ENCODE peak calls at places on chromosomes 3 and 15, in eight cellular contexts. One of them, this sample, is unnamed.

GRCh38 chr3:46736006-46736872 is 18.6 kb upstream of the PRSS50 start:
- DNase-seq in K562: no peak
- DNase-seq in breast epithelium: no peak
- DNase-seq in GM23338: no peak
- DNase-seq in HCT116: no peak
- DNase-seq in transverse colon: no peak
- DNase-seq in SK-N-SH: no peak
- DNase-seq in GM12891: no peak
- DNase-seq in this sample: no peak

GRCh38 chr15:45943255-45943654 is 308.4 kb downstream of the SQOR start:
- DNase-seq in K562: no peak
- DNase-seq in breast epithelium: no peak
- DNase-seq in GM23338: no peak
- DNase-seq in HCT116: no peak
- DNase-seq in transverse colon: no peak
- DNase-seq in SK-N-SH: no peak
- DNase-seq in GM12891: no peak
- DNase-seq in this sample: no peak

GRCh38 chr3:187798531-187799520 is 53.6 kb upstream of the BCL6 start:
- DNase-seq in K562: no peak
- DNase-seq in breast epithelium: no peak
- DNase-seq in GM23338: no peak
- DNase-seq in HCT116: no peak
- DNase-seq in transverse colon: no peak
- DNase-seq in SK-N-SH: no peak
- DNase-seq in GM12891: no peak
- DNase-seq in this sample: no peak

GRCh38 chr3:187211532-187212274 is 14.4 kb downstream of the RTP1 start:
- DNase-seq in K562: no peak
- DNase-seq in breast epithelium: peak
- DNase-seq in GM23338: no peak
- DNase-seq in HCT116: no peak
- DNase-seq in transverse colon: no peak
- DNase-seq in SK-N-SH: no peak
- DNase-seq in GM12891: no peak
- DNase-seq in this sample: no peak

GRCh38 chr15:58329781-58330467 is 101.9 kb upstream of the LIPC start:
- DNase-seq in K562: no peak
- DNase-seq in breast epithelium: peak
- DNase-seq in GM23338: no peak
- DNase-seq in HCT116: no peak
- DNase-seq in transverse colon: peak
- DNase-seq in SK-N-SH: no peak
- DNase-seq in GM12891: no peak
- DNase-seq in this sample: peak

GRCh38 chr3:107508331-107508730 is 14.4 kb upstream of the BBX start:
- DNase-seq in K562: no peak
- DNase-seq in breast epithelium: no peak
- DNase-seq in GM23338: no peak
- DNase-seq in HCT116: no peak
- DNase-seq in transverse colon: no peak
- DNase-seq in SK-N-SH: no peak
- DNase-seq in GM12891: no peak
- DNase-seq in this sample: no peak

GRCh38 chr3:149376728-149377407 is 581 bp downstream of the TM4SF1 start:
- DNase-seq in K562: no peak
- DNase-seq in breast epithelium: no peak
- DNase-seq in GM23338: no peak
- DNase-seq in HCT116: no peak
- DNase-seq in transverse colon: no peak
- DNase-seq in SK-N-SH: no peak
- DNase-seq in GM12891: no peak
- DNase-seq in this sample: no peak

GRCh38 chr3:72062017-72062416 is 277.1 kb upstream of the PROK2 start:
- DNase-seq in K562: no peak
- DNase-seq in breast epithelium: no peak
- DNase-seq in GM23338: no peak
- DNase-seq in HCT116: no peak
- DNase-seq in transverse colon: no peak
- DNase-seq in SK-N-SH: no peak
- DNase-seq in GM12891: no peak
- DNase-seq in this sample: no peak

GRCh38 chr3:177050466-177051237 is 146.6 kb downstream of the TBL1XR1 start:
- DNase-seq in K562: peak
- DNase-seq in breast epithelium: no peak
- DNase-seq in GM23338: peak
- DNase-seq in HCT116: peak
- DNase-seq in transverse colon: no peak
- DNase-seq in SK-N-SH: peak
- DNase-seq in GM12891: no peak
- DNase-seq in this sample: no peak

GRCh38 chr3:29764603-29765254 is 483.9 kb downstream of the RBMS3 start:
- DNase-seq in K562: no peak
- DNase-seq in breast epithelium: no peak
- DNase-seq in GM23338: no peak
- DNase-seq in HCT116: peak
- DNase-seq in transverse colon: no peak
- DNase-seq in SK-N-SH: no peak
- DNase-seq in GM12891: no peak
- DNase-seq in this sample: peak

GRCh38 chr3:24368605-24369004 is 126.0 kb downstream of the THRB start:
- DNase-seq in K562: no peak
- DNase-seq in breast epithelium: no peak
- DNase-seq in GM23338: no peak
- DNase-seq in HCT116: no peak
- DNase-seq in transverse colon: no peak
- DNase-seq in SK-N-SH: no peak
- DNase-seq in GM12891: no peak
- DNase-seq in this sample: no peak

GRCh38 chr3:81419196-81419595 is 342.2 kb downstream of the GBE1 start:
- DNase-seq in K562: no peak
- DNase-seq in breast epithelium: no peak
- DNase-seq in GM23338: peak
- DNase-seq in HCT116: no peak
- DNase-seq in transverse colon: no peak
- DNase-seq in SK-N-SH: peak
- DNase-seq in GM12891: no peak
- DNase-seq in this sample: no peak

GRCh38 chr3:46089237-46090011 is 62.1 kb upstream of the XCR1 start:
- DNase-seq in K562: no peak
- DNase-seq in breast epithelium: no peak
- DNase-seq in GM23338: no peak
- DNase-seq in HCT116: no peak
- DNase-seq in transverse colon: peak
- DNase-seq in SK-N-SH: no peak
- DNase-seq in GM12891: no peak
- DNase-seq in this sample: no peak

GRCh38 chr15:31004220-31004733 is 12.8 kb upstream of the MTMR10 start:
- DNase-seq in K562: no peak
- DNase-seq in breast epithelium: no peak
- DNase-seq in GM23338: peak
- DNase-seq in HCT116: no peak
- DNase-seq in transverse colon: peak
- DNase-seq in SK-N-SH: no peak
- DNase-seq in GM12891: peak
- DNase-seq in this sample: no peak

GRCh38 chr15:59315914-59316428 is 56.7 kb downstream of the MYO1E start:
- DNase-seq in K562: no peak
- DNase-seq in breast epithelium: no peak
- DNase-seq in GM23338: no peak
- DNase-seq in HCT116: no peak
- DNase-seq in transverse colon: no peak
- DNase-seq in SK-N-SH: no peak
- DNase-seq in GM12891: no peak
- DNase-seq in this sample: peak

GRCh38 chr15:41971893-41972340 is 440 bp downstream of the EHD4 start:
- DNase-seq in K562: peak
- DNase-seq in breast epithelium: peak
- DNase-seq in GM23338: peak
- DNase-seq in HCT116: no peak
- DNase-seq in transverse colon: no peak
- DNase-seq in SK-N-SH: peak
- DNase-seq in GM12891: no peak
- DNase-seq in this sample: peak

GRCh38 chr15:41969851-41970431 is 2.4 kb downstream of the EHD4 start:
- DNase-seq in K562: no peak
- DNase-seq in breast epithelium: peak
- DNase-seq in GM23338: no peak
- DNase-seq in HCT116: no peak
- DNase-seq in transverse colon: peak
- DNase-seq in SK-N-SH: no peak
- DNase-seq in GM12891: no peak
- DNase-seq in this sample: no peak

GRCh38 chr15:41971089-41971892 is 1.1 kb downstream of the EHD4 start:
- DNase-seq in K562: no peak
- DNase-seq in breast epithelium: peak
- DNase-seq in GM23338: peak
- DNase-seq in HCT116: peak
- DNase-seq in transverse colon: peak
- DNase-seq in SK-N-SH: peak
- DNase-seq in GM12891: peak
- DNase-seq in this sample: peak

GRCh38 chr15:41970456-41970855 is 1.9 kb downstream of the EHD4 start:
- DNase-seq in K562: no peak
- DNase-seq in breast epithelium: no peak
- DNase-seq in GM23338: no peak
- DNase-seq in HCT116: no peak
- DNase-seq in transverse colon: peak
- DNase-seq in SK-N-SH: no peak
- DNase-seq in GM12891: no peak
- DNase-seq in this sample: no peak

GRCh38 chr15:41972341-41973237 is at the start of gene EHD4:
- DNase-seq in K562: peak
- DNase-seq in breast epithelium: peak
- DNase-seq in GM23338: peak
- DNase-seq in HCT116: peak
- DNase-seq in transverse colon: peak
- DNase-seq in SK-N-SH: peak
- DNase-seq in GM12891: peak
- DNase-seq in this sample: peak
- TF ChIP-seq POLR2AphosphoS5 in K562: peak
- TF ChIP-seq POLR2AphosphoS5 in breast epithelium: peak
- TF ChIP-seq POLR2AphosphoS5 in GM23338: peak
- TF ChIP-seq POLR2AphosphoS5 in HCT116: peak
- TF ChIP-seq POLR2AphosphoS5 in transverse colon: peak
- TF ChIP-seq POLR2AphosphoS5 in SK-N-SH: peak
- TF ChIP-seq POLR2AphosphoS5 in GM12891: peak
- TF ChIP-seq POLR2AphosphoS5 in this sample: peak

DNA sequence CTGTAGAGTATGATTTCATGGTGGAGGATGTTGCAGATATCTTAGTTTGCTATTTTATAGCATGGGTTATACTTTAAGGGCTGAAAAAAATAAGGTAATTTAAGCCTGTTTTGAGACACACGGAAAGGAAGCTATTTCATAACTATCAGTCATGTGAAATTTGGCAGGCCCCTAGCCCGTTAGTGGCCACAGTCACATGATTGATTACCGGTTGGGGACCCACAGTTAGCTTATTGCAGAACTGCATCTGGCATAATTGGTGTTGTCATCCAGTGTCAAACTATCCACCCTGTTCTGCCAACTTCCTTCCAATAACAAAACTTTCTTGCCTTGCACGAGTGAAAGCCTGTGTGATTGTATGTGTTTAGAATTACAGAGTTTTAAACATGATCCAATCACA is 35.2 kb downstream of the FNDC3B start:
- DNase-seq in K562: no peak
- DNase-seq in breast epithelium: no peak
- DNase-seq in GM23338: no peak
- DNase-seq in HCT116: no peak
- DNase-seq in transverse colon: no peak
- DNase-seq in SK-N-SH: no peak
- DNase-seq in GM12891: no peak
- DNase-seq in this sample: no peak
- TF ChIP-seq POLR2AphosphoS5 in K562: no peak
- TF ChIP-seq POLR2AphosphoS5 in breast epithelium: peak
- TF ChIP-seq POLR2AphosphoS5 in GM23338: no peak
- TF ChIP-seq POLR2AphosphoS5 in HCT116: no peak
- TF ChIP-seq POLR2AphosphoS5 in transverse colon: peak
- TF ChIP-seq POLR2AphosphoS5 in SK-N-SH: no peak
- TF ChIP-seq POLR2AphosphoS5 in GM12891: no peak
- TF ChIP-seq POLR2AphosphoS5 in this sample: no peak

GRCh38 chr3:28674212-28674611 is 325.6 kb upstream of the AZI2 start:
- DNase-seq in K562: no peak
- DNase-seq in breast epithelium: no peak
- DNase-seq in GM23338: no peak
- DNase-seq in HCT116: no peak
- DNase-seq in transverse colon: no peak
- DNase-seq in SK-N-SH: no peak
- DNase-seq in GM12891: no peak
- DNase-seq in this sample: no peak
- TF ChIP-seq POLR2AphosphoS5 in K562: no peak
- TF ChIP-seq POLR2AphosphoS5 in breast epithelium: no peak
- TF ChIP-seq POLR2AphosphoS5 in GM23338: no peak
- TF ChIP-seq POLR2AphosphoS5 in HCT116: no peak
- TF ChIP-seq POLR2AphosphoS5 in transverse colon: no peak
- TF ChIP-seq POLR2AphosphoS5 in SK-N-SH: no peak
- TF ChIP-seq POLR2AphosphoS5 in GM12891: no peak
- TF ChIP-seq POLR2AphosphoS5 in this sample: no peak

DNA sequence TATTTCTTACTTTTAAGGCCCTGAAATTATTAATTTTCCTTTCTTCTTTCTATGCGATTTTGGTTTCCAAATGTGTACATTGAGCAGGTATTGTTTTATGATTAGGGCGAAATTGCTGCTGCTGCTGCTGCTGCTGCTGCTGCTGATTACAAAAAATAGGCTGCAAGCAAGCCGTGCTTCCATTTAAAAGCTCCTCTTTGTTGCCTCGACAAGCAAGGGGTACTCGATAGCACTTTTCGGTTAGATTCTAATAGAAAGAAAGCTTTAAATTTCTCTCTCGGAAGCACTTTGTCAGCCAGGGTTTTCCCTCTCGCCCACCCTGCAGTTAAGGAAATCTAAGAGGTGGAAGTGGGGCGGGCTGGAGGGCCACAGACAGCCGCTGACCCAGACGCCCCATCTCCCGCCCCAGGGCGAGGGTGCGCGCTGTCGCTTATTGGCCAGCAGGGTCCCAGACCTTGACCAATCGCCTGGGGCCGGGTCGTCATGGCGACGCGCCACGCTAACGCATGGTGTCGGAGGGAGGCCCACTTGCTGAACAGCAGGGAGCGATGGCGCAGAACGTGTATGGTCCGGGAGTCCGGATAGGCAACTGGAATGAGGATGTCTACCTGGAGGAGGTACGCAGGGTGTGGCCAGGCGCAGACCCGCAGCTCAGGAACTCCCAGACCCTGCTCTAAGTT is at the start of gene CFAP161:
- DNase-seq in K562: peak
- DNase-seq in breast epithelium: peak
- DNase-seq in GM23338: peak
- DNase-seq in HCT116: peak
- DNase-seq in transverse colon: peak
- DNase-seq in SK-N-SH: peak
- DNase-seq in GM12891: no peak
- DNase-seq in this sample: peak
- TF ChIP-seq POLR2AphosphoS5 in K562: no peak
- TF ChIP-seq POLR2AphosphoS5 in breast epithelium: no peak
- TF ChIP-seq POLR2AphosphoS5 in GM23338: no peak
- TF ChIP-seq POLR2AphosphoS5 in HCT116: no peak
- TF ChIP-seq POLR2AphosphoS5 in transverse colon: no peak
- TF ChIP-seq POLR2AphosphoS5 in SK-N-SH: no peak
- TF ChIP-seq POLR2AphosphoS5 in GM12891: no peak
- TF ChIP-seq POLR2AphosphoS5 in this sample: no peak

GRCh38 chr3:13553686-13554085 is 4.8 kb downstream of the FBLN2 start:
- DNase-seq in K562: no peak
- DNase-seq in breast epithelium: no peak
- DNase-seq in GM23338: no peak
- DNase-seq in HCT116: no peak
- DNase-seq in transverse colon: no peak
- DNase-seq in SK-N-SH: no peak
- DNase-seq in GM12891: no peak
- DNase-seq in this sample: no peak
- TF ChIP-seq POLR2AphosphoS5 in K562: no peak
- TF ChIP-seq POLR2AphosphoS5 in breast epithelium: no peak
- TF ChIP-seq POLR2AphosphoS5 in GM23338: no peak
- TF ChIP-seq POLR2AphosphoS5 in HCT116: no peak
- TF ChIP-seq POLR2AphosphoS5 in transverse colon: no peak
- TF ChIP-seq POLR2AphosphoS5 in SK-N-SH: no peak
- TF ChIP-seq POLR2AphosphoS5 in GM12891: no peak
- TF ChIP-seq POLR2AphosphoS5 in this sample: no peak

This sample was measured in prostate gland.